ENCODE peak calls at places on chromosomes 13 and 19, in five cellular contexts. Y is heart right ventricle, X is bronchial epithelial cell, M is aorta, P is K562. C is an unnamed sample.

GRCh38 chr13:40637644-40638043 is 28.8 kb downstream of the FOXO1 start:
- DNase-seq in P (no peak), M (no peak), X (no peak), Y (no peak), C (no peak)

GRCh38 chr19:45517641-45518468 is 10.6 kb downstream of the VASP start:
- DNase-seq in X (no peak), P (no peak), M (no peak), Y (no peak), C (no peak)

GRCh38 chr19:35995655-35995993 is 636 bp downstream of the SDHAF1 start:
- DNase-seq in P (peak; percentile 80), Y (peak; percentile 29), M (peak; percentile 78), X (no peak), C (peak; percentile 87)

GRCh38 chr13:106617561-106617960 is 49.6 kb upstream of the ARGLU1 start:
- DNase-seq in X (peak; percentile 84), Y (no peak), P (no peak), M (no peak), C (peak; percentile 85)

GRCh38 chr13:24261566-24261965 is 47.8 kb upstream of the C1QTNF9 start:
- DNase-seq in M (no peak), P (no peak), X (no peak), Y (no peak), C (peak; percentile 6)

GRCh38 chr19:17240062-17240854 is 5.5 kb downstream of the NR2F6 start:
- DNase-seq in P (no peak), Y (no peak), X (no peak), M (no peak), C (peak; percentile 40)

GRCh38 chr19:28884786-28885476 is 328.0 kb downstream of the UQCRFS1 start:
- DNase-seq in Y (peak; percentile 26), P (no peak), M (no peak), X (no peak), C (peak; percentile 64)

GRCh38 chr13:71864094-71864980 is 2.7 kb downstream of the DACH1 start:
- DNase-seq in Y (peak; percentile 63), P (peak; percentile 41), X (no peak), M (peak; percentile 73), C (no peak)

GRCh38 chr13:24512208-24513068 is at the start of gene PARP4:
- DNase-seq in X (peak; percentile 96), M (peak; percentile 91), P (peak; percentile 87), Y (peak; percentile 72), C (peak; percentile 90)

GRCh38 chr13:38636756-38637155 is 50.1 kb upstream of the FREM2 start:
- DNase-seq in P (no peak), X (peak; percentile 70), M (no peak), Y (no peak), C (no peak)

GRCh38 chr19:28242317-28242927 is 970.5 kb downstream of the UQCRFS1 start:
- DNase-seq in P (peak; percentile 61), X (peak; percentile 0), Y (peak; percentile 7), M (no peak), C (peak; percentile 81)

GRCh38 chr19:31955884-31956283 is 389.5 kb upstream of the ZNF507 start:
- DNase-seq in Y (no peak), P (no peak), X (no peak), M (no peak), C (no peak)

GRCh38 chr13:113776231-113777125 is 17.5 kb downstream of the TMEM255B start:
- DNase-seq in Y (no peak), M (peak; percentile 59), X (no peak), P (no peak), C (no peak)

GRCh38 chr13:52599037-52599852 is 43.0 kb upstream of the HNRNPA1L2 start:
- DNase-seq in P (no peak), X (peak; percentile 73), Y (peak; percentile 51), M (no peak), C (no peak)

GRCh38 chr13:71828564-71828963 is 38.4 kb downstream of the DACH1 start:
- DNase-seq in P (no peak), Y (no peak), X (no peak), M (no peak), C (no peak)

GRCh38 chr13:51364404-51365008 is 25.0 kb downstream of the SERPINE3 start:
- DNase-seq in X (peak; percentile 33), P (no peak), M (no peak), Y (no peak), C (no peak)

GRCh38 chr13:112651306-112651705 is 38.5 kb upstream of the ATP11A start:
- DNase-seq in M (no peak), Y (no peak), P (no peak), X (no peak), C (no peak)

GRCh38 chr13:27923794-27924528 is 4.2 kb downstream of the PDX1 start:
- DNase-seq in Y (no peak), M (no peak), X (no peak), P (no peak), C (peak; percentile 77)

GRCh38 chr13:101875091-101875490 is 422.6 kb downstream of the ITGBL1 start:
- DNase-seq in Y (no peak), P (no peak), X (no peak), M (no peak), C (no peak)

GRCh38 chr13:57611956-57612355 is 19.6 kb upstream of the PCDH17 start:
- DNase-seq in X (no peak), M (no peak), Y (no peak), P (no peak), C (no peak)

GRCh38 chr13:27783111-27783510 is 9.2 kb upstream of the GSX1 start:
- DNase-seq in M (no peak), X (peak; percentile 28), Y (no peak), P (peak; percentile 3), C (peak; percentile 75)

GRCh38 chr13:77383097-77383496 is 56.2 kb upstream of the MYCBP2 start:
- DNase-seq in X (no peak), P (no peak), M (no peak), Y (no peak), C (no peak)

GRCh38 chr13:43487885-43488284 is 298.9 kb downstream of the ENOX1 start:
- DNase-seq in X (no peak), M (no peak), Y (no peak), P (no peak), C (no peak)

GRCh38 chr13:50626031-50626643 is 217.4 kb downstream of the DLEU7 start:
- DNase-seq in X (peak; percentile 22), M (no peak), P (peak; percentile 25), Y (no peak), C (no peak)

GRCh38 chr19:41799444-41800000 is 3.1 kb downstream of the CEACAM3 start:
- DNase-seq in X (peak; percentile 83), Y (no peak), P (no peak), M (no peak), C (no peak)

GRCh38 chr13:111422352-111422751 is 101.9 kb downstream of the TEX29 start:
- DNase-seq in X (no peak), Y (no peak), M (peak; percentile 53), P (no peak), C (peak; percentile 33)

GRCh38 chr13:106523566-106523965 is 11.9 kb downstream of the EFNB2 start:
- DNase-seq in Y (no peak), X (peak; percentile 74), M (no peak), P (no peak), C (no peak)

GRCh38 chr13:96003304-96003703 is 49.9 kb downstream of the UGGT2 start:
- DNase-seq in M (no peak), Y (no peak), X (peak; percentile 11), P (no peak), C (peak; percentile 39)

GRCh38 chr19:55116232-55117062 is 990 bp downstream of the PPP1R12C start:
- DNase-seq in X (peak; percentile 37), P (peak; percentile 69), M (peak; percentile 88), Y (peak; percentile 77), C (peak; percentile 74)

GRCh38 chr19:40721140-40721486 is 4.2 kb downstream of the ITPKC start:
- DNase-seq in Y (no peak), X (no peak), M (no peak), P (no peak), C (no peak)

GRCh38 chr19:42433503-42434260 is 6.5 kb upstream of the LIPE start:
- DNase-seq in P (peak; percentile 88), M (peak; percentile 91), Y (peak; percentile 92), X (peak; percentile 34), C (peak; percentile 93)

GRCh38 chr19:13260883-13261653 is 110.9 kb downstream of the IER2 start:
- DNase-seq in P (peak; percentile 65), M (no peak), X (peak; percentile 96), Y (no peak), C (no peak)

GRCh38 chr13:45393941-45394570 is 24.1 kb downstream of the SLC25A30 start:
- DNase-seq in X (peak; percentile 57), P (peak; percentile 68), M (no peak), Y (peak; percentile 29), C (peak; percentile 83)

GRCh38 chr19:38073806-38074685 is 150.0 kb downstream of the DPF1 start:
- DNase-seq in Y (no peak), P (peak; percentile 16), M (no peak), X (no peak), C (peak; percentile 91)

GRCh38 chr19:3453840-3454239 is 26.5 kb downstream of the SMIM24 start:
- DNase-seq in Y (no peak), X (no peak), M (peak; percentile 75), P (no peak), C (no peak)
- H3K4me3 ChIP-seq in Y (no peak overlapping the region), X (no peak overlapping the region), M (no peak overlapping the region), P (no peak overlapping the region), C (no peak overlapping the region)

GRCh38 chr13:94711561-94712286 is 621 bp downstream of the SOX21 start:
- DNase-seq in P (peak; percentile 27), M (no peak), Y (no peak), X (no peak), C (no peak)
- H3K27me3 ChIP-seq in P (peaks cover 22% of the 10 kb centered on the region), M (no peaks in the 10 kb centered on the region), Y (peaks cover 42% of the 10 kb centered on the region), X (peaks cover 10% of the 10 kb centered on the region), C (peaks cover 86% of the 10 kb centered on the region)

DNA sequence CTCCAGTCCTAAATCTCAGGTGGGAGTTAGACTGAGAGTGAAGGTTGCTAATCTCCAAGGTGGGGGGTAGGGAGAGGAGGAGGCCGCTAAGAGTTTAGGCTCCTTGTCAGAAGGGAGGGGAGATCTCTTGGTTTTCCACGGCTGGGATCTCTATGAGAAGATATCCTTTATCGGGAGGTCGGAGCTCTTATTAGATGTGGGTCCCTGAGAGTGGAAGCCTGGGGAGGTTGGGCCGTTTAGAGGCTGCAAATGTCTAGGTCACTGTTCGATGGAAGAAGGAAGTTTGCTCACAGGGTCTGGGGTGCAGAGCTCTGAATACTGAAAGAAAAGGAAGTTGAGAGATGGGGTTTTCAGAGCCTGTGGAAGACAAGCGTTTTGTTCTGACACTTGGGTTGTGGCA is 3.8 kb downstream of the MYADM start:
- DNase-seq in P (no peak), M (no peak), Y (no peak), X (no peak), C (no peak)
- H3K4me3 ChIP-seq in P (peak overlapping the region; percentile 78), M (no peak overlapping the region), Y (no peak overlapping the region), X (no peak overlapping the region), C (peak overlapping the region; percentile 81)

DNA sequence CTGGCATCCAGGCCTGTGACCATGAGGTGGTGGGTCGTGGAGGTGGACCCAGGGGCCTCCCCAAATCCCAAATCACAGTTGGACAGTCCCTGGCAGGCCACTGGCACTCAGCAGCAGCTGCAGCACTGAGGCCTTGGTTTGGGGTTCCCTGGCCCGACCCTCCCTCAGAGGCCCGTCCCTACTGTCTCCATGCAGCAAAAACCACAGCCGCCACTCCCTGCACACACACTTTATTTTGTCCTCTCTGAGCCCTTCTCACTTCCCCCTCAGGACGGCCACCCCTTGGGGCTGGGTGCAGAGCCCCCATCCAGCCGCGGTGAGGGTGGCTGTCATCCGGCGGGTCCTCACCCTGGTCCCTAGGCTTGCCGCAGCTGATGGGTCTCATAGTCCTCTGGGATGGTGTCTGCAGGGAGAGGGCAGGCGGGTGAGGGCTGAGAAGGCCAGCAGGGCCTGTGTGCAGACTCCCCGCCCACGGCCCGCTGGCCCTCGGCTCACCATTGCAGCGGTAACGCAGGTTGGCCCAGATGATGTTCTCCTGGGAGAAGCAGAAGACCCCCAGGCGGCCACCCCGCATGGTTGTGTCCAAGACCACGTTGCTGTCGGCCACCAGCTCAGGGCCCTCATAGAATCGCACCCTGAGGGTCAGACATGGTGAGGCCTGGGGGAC is 8.4 kb downstream of the COMP start:
- DNase-seq in P (no peak), Y (no peak), X (no peak), M (no peak), C (no peak)
- H3K27me3 ChIP-seq in P (peaks cover 19% of the 10 kb centered on the region), Y (peaks cover 7% of the 10 kb centered on the region), X (peaks cover 10% of the 10 kb centered on the region), M (no peaks in the 10 kb centered on the region), C (peaks cover 100% of the 10 kb centered on the region)